ENCODE peak calls at places on chromosomes 5 and 9, in four cellular contexts. F, K, T and V are unnamed samples.

GRCh38 chr5:53338971-53339370 is 141.5 kb upstream of the FST start:
- DNase-seq in F (no peak), K (no peak), T (no peak), V (no peak)

GRCh38 chr9:132190966-132191365 is 29.1 kb downstream of the NTNG2 start:
- DNase-seq in F (no peak), K (no peak), T (peak; percentile 40), V (no peak)

GRCh38 chr9:8649157-8649556 is 849.6 kb upstream of the DMAC1 start:
- DNase-seq in F (no peak), K (no peak), T (no peak), V (no peak)

GRCh38 chr5:133404724-133405123 is 207.6 kb downstream of the FSTL4 start:
- DNase-seq in F (no peak), K (no peak), T (no peak), V (peak; percentile 71)

GRCh38 chr9:75601280-75601679 is 289.2 kb upstream of the PCSK5 start:
- DNase-seq in F (no peak), K (no peak), T (no peak), V (no peak)

GRCh38 chr9:88923653-88924284 is 67.5 kb upstream of the S1PR3 start:
- DNase-seq in F (no peak), K (no peak), T (no peak), V (no peak)

GRCh38 chr9:128823903-128824406 is 5.6 kb downstream of the SPOUT1 start:
- DNase-seq in F (no peak), K (no peak), T (no peak), V (no peak)

GRCh38 chr5:129541648-129542251 is 81.7 kb downstream of the ADAMTS19 start:
- DNase-seq in F (no peak), K (peak; percentile 28), T (no peak), V (no peak)

GRCh38 chr9:104494808-104495207 is 9.3 kb upstream of the OR13F1 start:
- DNase-seq in F (no peak), K (no peak), T (no peak), V (peak; percentile 52)

GRCh38 chr9:27532046-27532445 is 2.4 kb upstream of the MOB3B start:
- DNase-seq in F (no peak), K (no peak), T (no peak), V (no peak)

GRCh38 chr5:151420127-151420526 is 27.3 kb upstream of the SLC36A1 start:
- DNase-seq in F (no peak), K (no peak), T (no peak), V (no peak)